ENCODE peak calls at places on chromosomes 1 and 21, in six cellular contexts. S is HCT116, U is prostate gland, N is suprapubic skin, Z is upper lobe of left lung, I is transverse colon. L is an unnamed sample.
A peak's percentile ranks its signal among the peaks of the same experiment; 100 is the strongest.

GRCh38 chr1:5754079-5754431 is 238.2 kb downstream of the NPHP4 start:
- DNase-seq in S (no peak), U (no peak), N (no peak), Z (no peak), I (no peak), L (no peak)

GRCh38 chr1:97989094-97989680 is 68.4 kb upstream of the DPYD start:
- DNase-seq in S (no peak), U (no peak), N (no peak), Z (no peak), I (no peak), L (no peak)

GRCh38 chr21:34364921-34365320 is 1.1 kb downstream of the KCNE2 start:
- DNase-seq in S (no peak), U (no peak), N (peak; percentile 28), Z (no peak), I (no peak), L (no peak)

GRCh38 chr1:242081446-242081845 is 82.5 kb upstream of the MAP1LC3C start:
- DNase-seq in S (no peak), U (no peak), N (no peak), Z (no peak), I (no peak), L (no peak)

GRCh38 chr1:86421601-86422280 is 2.2 kb upstream of the CLCA2 start:
- DNase-seq in S (no peak), U (no peak), N (no peak), Z (no peak), I (no peak), L (no peak)

GRCh38 chr1:221712776-221713431 is 29.0 kb downstream of the DUSP10 start:
- DNase-seq in S (no peak), U (no peak), N (no peak), Z (no peak), I (peak; percentile 64), L (no peak)

GRCh38 chr1:181086926-181087325 is 1.6 kb upstream of the IER5 start:
- DNase-seq in S (no peak), U (no peak), N (peak; percentile 29), Z (no peak), I (no peak), L (no peak)

GRCh38 chr1:159914252-159915018 is 10.9 kb downstream of the TAGLN2 start:
- DNase-seq in S (no peak), U (no peak), N (no peak), Z (no peak), I (no peak), L (no peak)

GRCh38 chr1:84668185-84668584 is 22.1 kb downstream of the SSX2IP start:
- DNase-seq in S (no peak), U (no peak), N (no peak), Z (no peak), I (no peak), L (no peak)

GRCh38 chr1:21384620-21385019 is 55.3 kb upstream of the NBPF3 start:
- DNase-seq in S (no peak), U (no peak), N (no peak), Z (no peak), I (no peak), L (no peak)

GRCh38 chr1:215887618-215888017 is 320.5 kb downstream of the KCTD3 start:
- DNase-seq in S (no peak), U (no peak), N (no peak), Z (no peak), I (no peak), L (no peak)

GRCh38 chr1:102085896-102086295 is 89.2 kb upstream of the OLFM3 start:
- DNase-seq in S (no peak), U (no peak), N (no peak), Z (no peak), I (no peak), L (no peak)

GRCh38 chr1:121519042-121519755 is 334.4 kb downstream of the SRGAP2C start:
- DNase-seq in S (peak; percentile 26), U (no peak), N (peak; percentile 78), Z (peak; percentile 90), I (peak; percentile 58), L (no peak)

GRCh38 chr1:199403421-199404116 is 623.9 kb upstream of the NR5A2 start:
- DNase-seq in S (no peak), U (no peak), N (no peak), Z (no peak), I (no peak), L (no peak)

GRCh38 chr21:34524671-34525601 is 12.9 kb upstream of the KCNE1 start:
- DNase-seq in S (no peak), U (no peak), N (no peak), Z (no peak), I (no peak), L (no peak)

GRCh38 chr1:19306941-19307340 is 5.0 kb downstream of the AKR7A2 start:
- DNase-seq in S (no peak), U (no peak), N (no peak), Z (no peak), I (no peak), L (no peak)

GRCh38 chr1:35449334-35450008 is 107.7 kb downstream of the KIAA0319L start:
- DNase-seq in S (no peak), U (no peak), N (no peak), Z (no peak), I (no peak), L (no peak)

GRCh38 chr1:227273557-227273956 is 44.7 kb downstream of the CDC42BPA start:
- DNase-seq in S (no peak), U (no peak), N (no peak), Z (no peak), I (no peak), L (no peak)

GRCh38 chr21:37087188-37087587 is 14.1 kb downstream of the TTC3 start:
- DNase-seq in S (peak; percentile 29), U (no peak), N (no peak), Z (no peak), I (no peak), L (no peak)

GRCh38 chr1:89277725-89278124 is 5.1 kb upstream of the GBP5 start:
- DNase-seq in S (no peak), U (no peak), N (no peak), Z (no peak), I (no peak), L (no peak)

GRCh38 chr21:32653326-32653901 is 41.2 kb upstream of the CFAP298 start:
- DNase-seq in S (peak; percentile 15), U (no peak), N (no peak), Z (no peak), I (no peak), L (no peak)

GRCh38 chr1:149942207-149942606 is 5.5 kb upstream of the MTMR11 start:
- DNase-seq in S (no peak), U (no peak), N (no peak), Z (no peak), I (peak; percentile 52), L (no peak)

GRCh38 chr1:212752934-212753497 is 38.6 kb downstream of the NSL1 start:
- DNase-seq in S (no peak), U (no peak), N (no peak), Z (no peak), I (no peak), L (no peak)

GRCh38 chr1:219090618-219091017 is 83.1 kb upstream of the LYPLAL1 start:
- DNase-seq in S (no peak), U (no peak), N (no peak), Z (no peak), I (no peak), L (no peak)

GRCh38 chr1:219086956-219087469 is 86.7 kb upstream of the LYPLAL1 start:
- DNase-seq in S (no peak), U (no peak), N (no peak), Z (no peak), I (no peak), L (no peak)

GRCh38 chr1:219092206-219092605 is 81.5 kb upstream of the LYPLAL1 start:
- DNase-seq in S (no peak), U (no peak), N (no peak), Z (no peak), I (no peak), L (no peak)

GRCh38 chr1:219085988-219086387 is 87.7 kb upstream of the LYPLAL1 start:
- DNase-seq in S (no peak), U (no peak), N (no peak), Z (no peak), I (no peak), L (no peak)

GRCh38 chr1:219088778-219089557 is 84.7 kb upstream of the LYPLAL1 start:
- DNase-seq in S (peak; percentile 37), U (no peak), N (no peak), Z (no peak), I (peak; percentile 14), L (no peak)
- TF ChIP-seq POLR2A in S (no peak), U (no peak), N (no peak), Z (no peak), I (no peak), L (no peak)

GRCh38 chr1:26550946-26551345 is 21.4 kb downstream of the RPS6KA1 start:
- DNase-seq in S (no peak), U (no peak), N (no peak), Z (no peak), I (no peak), L (no peak)
- H3K27ac ChIP-seq in S (no peak overlapping the region), U (no peak overlapping the region), N (no peak overlapping the region), Z (no peak overlapping the region), I (no peak overlapping the region), L (no peak overlapping the region)

GRCh38 chr1:202165267-202165941 is 5.0 kb upstream of the PTPN7 start:
- DNase-seq in S (no peak), U (no peak), N (no peak), Z (peak; percentile 71), I (no peak), L (no peak)
- TF ChIP-seq POLR2AphosphoS5 in S (no peak), U (no peak), N (no peak), Z (no peak), I (no peak), L (no peak)

GRCh38 chr1:72230746-72231145 is 51.6 kb downstream of the NEGR1 start:
- DNase-seq in S (no peak), U (no peak), N (no peak), Z (no peak), I (no peak), L (no peak)

GRCh38 chr1:72229893-72230292 is 52.4 kb downstream of the NEGR1 start:
- DNase-seq in S (no peak), U (no peak), N (no peak), Z (no peak), I (no peak), L (no peak)

DNA sequence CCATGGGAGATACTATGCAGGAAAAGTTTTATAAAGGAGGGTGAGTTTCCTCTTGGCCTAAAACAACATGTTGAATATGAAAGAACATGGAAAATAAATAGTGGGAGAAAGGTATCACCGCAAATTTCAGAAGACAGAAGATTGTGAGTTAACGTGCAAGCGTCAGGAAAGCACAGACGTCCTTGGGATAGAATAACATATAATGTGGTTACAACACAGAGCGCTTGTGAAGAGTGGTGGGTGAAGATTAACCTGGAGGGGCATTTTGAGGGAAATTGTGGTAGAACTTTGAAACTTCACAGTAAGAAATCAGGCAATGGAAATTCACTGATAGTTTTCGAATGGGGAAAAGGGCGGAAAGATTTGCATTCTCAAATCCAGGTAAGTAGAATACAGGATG is 47.3 kb downstream of the NEGR1 start:
- DNase-seq in S (no peak), U (no peak), N (no peak), Z (no peak), I (no peak), L (no peak)
- TF ChIP-seq POLR2A in S (no peak), U (no peak), N (no peak), Z (no peak), I (no peak), L (no peak)

GRCh38 chr1:52192024-52192423 is 50.1 kb downstream of the ZFYVE9 start:
- DNase-seq in S (no peak), U (no peak), N (no peak), Z (no peak), I (no peak), L (no peak)
- H3K27ac ChIP-seq in S (no peak overlapping the region), U (no peak overlapping the region), N (no peak overlapping the region), Z (no peak overlapping the region), I (no peak overlapping the region), L (no peak overlapping the region)

GRCh38 chr1:206770531-206771352 is at the start of gene IL19:
- DNase-seq in S (no peak), U (no peak), N (no peak), Z (no peak), I (peak; percentile 18), L (no peak)
- TF ChIP-seq POLR2AphosphoS5 in S (no peak), U (no peak), N (no peak), Z (peak; percentile 29), I (no peak), L (no peak)